ENCODE peak calls at places on chromosomes 13 and 19, in eight cellular contexts. C, W, P, R, T, U, K and J are unnamed samples. For H3K4me1, the result is how much of the 10 kb centered on the place peaks cover.

GRCh38 chr19:4472174-4472974 is at the start of gene HDGFL2:
- DNase-seq in C (no peak), W (no peak), P (no peak), R (peak), T (no peak), U (no peak), K (no peak), J (no peak)

GRCh38 chr13:50459046-50459445 is 384.4 kb downstream of the DLEU7 start:
- DNase-seq in C (no peak), W (no peak), P (no peak), R (no peak), T (no peak), U (no peak), K (no peak), J (no peak)

GRCh38 chr19:41411682-41412265 is 14.2 kb downstream of the BCKDHA start:
- DNase-seq in C (no peak), W (no peak), P (no peak), R (no peak), T (no peak), U (no peak), K (no peak), J (no peak)

GRCh38 chr19:858868-859843 is at the start of gene CFD:
- DNase-seq in C (peak), W (no peak), P (no peak), R (peak), T (no peak), U (peak), K (peak), J (no peak)

GRCh38 chr19:27858981-27859581 is 1353.9 kb downstream of the UQCRFS1 start:
- DNase-seq in C (no peak), W (no peak), P (no peak), R (no peak), T (no peak), U (no peak), K (no peak), J (no peak)

GRCh38 chr19:17751103-17751911 is at the start of gene FCHO1:
- DNase-seq in C (peak), W (no peak), P (peak), R (no peak), T (no peak), U (no peak), K (peak), J (no peak)

GRCh38 chr13:21557995-21558394 is 46.0 kb downstream of the MICU2 start:
- DNase-seq in C (no peak), W (no peak), P (no peak), R (no peak), T (peak), U (no peak), K (no peak), J (no peak)

GRCh38 chr13:111906306-111906705 is 160.6 kb upstream of the SOX1 start:
- DNase-seq in C (no peak), W (no peak), P (no peak), R (no peak), T (no peak), U (no peak), K (no peak), J (peak)

GRCh38 chr13:52664269-52664668 is 11.6 kb downstream of the SUGT1 start:
- DNase-seq in C (no peak), W (no peak), P (no peak), R (no peak), T (no peak), U (no peak), K (no peak), J (no peak)

GRCh38 chr19:2056810-2057192 is 5.8 kb upstream of the MKNK2 start:
- DNase-seq in C (no peak), W (peak), P (no peak), R (peak), T (no peak), U (no peak), K (no peak), J (no peak)

GRCh38 chr13:84446972-84447700 is 564.9 kb upstream of the SLITRK1 start:
- DNase-seq in C (no peak), W (no peak), P (no peak), R (no peak), T (no peak), U (no peak), K (no peak), J (no peak)

GRCh38 chr19:5148794-5149190 is 179.9 kb downstream of the KDM4B start:
- DNase-seq in C (no peak), W (no peak), P (no peak), R (no peak), T (no peak), U (no peak), K (no peak), J (no peak)

GRCh38 chr19:38376576-38376975 is 2.2 kb downstream of the PSMD8 start:
- DNase-seq in C (no peak), W (no peak), P (no peak), R (no peak), T (no peak), U (no peak), K (no peak), J (no peak)

GRCh38 chr19:7067716-7068115 is 1.8 kb upstream of the ZNF557 start:
- DNase-seq in C (no peak), W (no peak), P (no peak), R (no peak), T (no peak), U (no peak), K (no peak), J (no peak)

GRCh38 chr13:30907167-30907761 is 1.2 kb downstream of the MEDAG start:
- DNase-seq in C (no peak), W (no peak), P (no peak), R (peak), T (peak), U (peak), K (no peak), J (no peak)

GRCh38 chr13:45396548-45397095 is 21.6 kb downstream of the SLC25A30 start:
- DNase-seq in C (no peak), W (no peak), P (no peak), R (no peak), T (peak), U (peak), K (no peak), J (no peak)

GRCh38 chr13:23159587-23160240 is 21.1 kb upstream of the SGCG start:
- DNase-seq in C (no peak), W (no peak), P (no peak), R (no peak), T (no peak), U (no peak), K (no peak), J (no peak)

GRCh38 chr13:75812751-75813181 is 176.6 kb downstream of the LMO7 start:
- DNase-seq in C (no peak), W (no peak), P (no peak), R (no peak), T (peak), U (peak), K (no peak), J (no peak)

GRCh38 chr19:28393574-28394336 is 819.2 kb downstream of the UQCRFS1 start:
- DNase-seq in C (no peak), W (no peak), P (no peak), R (no peak), T (no peak), U (no peak), K (no peak), J (no peak)

GRCh38 chr13:49357694-49358093 is 86.2 kb downstream of the CAB39L start:
- DNase-seq in C (no peak), W (no peak), P (no peak), R (no peak), T (no peak), U (no peak), K (no peak), J (no peak)

GRCh38 chr19:10514211-10515145 is 2.8 kb downstream of the S1PR5 start:
- DNase-seq in C (no peak), W (no peak), P (no peak), R (no peak), T (no peak), U (no peak), K (no peak), J (no peak)

GRCh38 chr19:16542045-16542893 is at the start of gene CHERP:
- DNase-seq in C (peak), W (peak), P (peak), R (peak), T (peak), U (peak), K (peak), J (peak)
- TF ChIP-seq POLR2A in C (peak), W (peak), P (peak), R (peak), T (peak), U (no peak), K (peak), J (peak)

GRCh38 chr13:99285432-99286182 is 21.6 kb downstream of the GPR183 start:
- DNase-seq in C (no peak), W (peak), P (no peak), R (peak), T (no peak), U (peak), K (no peak), J (no peak)

GRCh38 chr13:99280166-99280565 is 22.0 kb upstream of the GPR18 start:
- DNase-seq in C (peak), W (no peak), P (no peak), R (no peak), T (no peak), U (no peak), K (no peak), J (no peak)

GRCh38 chr13:99278843-99279242 is 20.7 kb upstream of the GPR18 start:
- DNase-seq in C (no peak), W (no peak), P (no peak), R (no peak), T (no peak), U (no peak), K (no peak), J (no peak)

GRCh38 chr13:99281811-99282263 is 23.7 kb upstream of the GPR18 start:
- DNase-seq in C (peak), W (no peak), P (no peak), R (no peak), T (no peak), U (peak), K (peak), J (no peak)

DNA sequence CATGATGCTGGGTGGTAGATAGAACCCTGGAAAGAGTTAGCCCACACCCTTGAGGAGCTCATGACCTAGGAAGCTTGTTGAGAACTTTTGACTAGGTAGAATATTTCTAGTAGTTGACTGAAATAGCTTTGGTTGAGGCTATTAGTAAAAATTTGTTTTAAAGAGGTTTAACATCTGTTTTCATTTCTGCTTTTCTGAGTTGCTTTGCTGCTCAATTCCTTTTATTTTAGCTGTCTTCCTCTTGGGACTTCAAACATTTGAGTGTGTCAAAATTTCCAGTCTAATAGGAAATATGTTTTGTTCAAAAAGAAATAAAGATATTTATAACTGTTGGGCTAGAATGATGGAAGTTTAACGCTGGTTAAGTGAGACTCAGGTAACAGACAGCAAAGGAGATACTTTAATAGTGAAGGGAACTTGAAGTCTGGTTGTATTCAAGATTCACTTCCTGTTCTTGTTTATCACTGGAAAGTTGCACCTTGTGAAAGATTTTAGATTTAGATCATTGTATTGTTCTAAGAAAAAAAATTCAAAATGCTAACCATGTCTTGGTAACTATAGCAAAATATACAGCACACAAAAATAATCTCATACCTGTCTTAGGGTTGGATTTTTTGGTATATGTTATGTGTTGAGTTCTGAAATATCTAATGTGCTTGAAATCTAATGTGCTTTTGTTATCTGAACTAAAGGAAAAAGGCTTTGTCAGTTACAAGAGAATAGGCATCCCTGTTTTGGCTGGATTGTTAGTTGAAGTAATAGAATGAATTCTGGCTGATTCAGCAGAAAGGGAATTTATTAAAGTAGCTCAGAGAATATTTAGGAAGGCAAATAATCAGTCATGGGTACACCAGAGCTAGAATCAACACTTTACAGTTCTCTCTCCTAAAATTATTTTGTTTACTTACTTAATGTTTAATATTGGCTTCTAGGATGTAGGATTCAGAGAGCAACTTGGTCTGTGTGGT is 24.4 kb upstream of the GPR18 start:
- DNase-seq in C (no peak), W (no peak), P (no peak), R (no peak), T (no peak), U (no peak), K (no peak), J (no peak)
- H3K4me1 ChIP-seq in C (half or more), W (under half), P (under half), R (under half), T (under half), U (half or more), K (half or more), J (under half)

GRCh38 chr13:110474713-110475112 is 86.8 kb downstream of the RAB20 start:
- DNase-seq in C (no peak), W (no peak), P (no peak), R (no peak), T (no peak), U (no peak), K (no peak), J (no peak)

GRCh38 chr13:110475550-110476219 is 85.8 kb downstream of the RAB20 start:
- DNase-seq in C (no peak), W (no peak), P (no peak), R (no peak), T (no peak), U (no peak), K (no peak), J (no peak)

GRCh38 chr13:110476220-110476617 is 85.3 kb downstream of the RAB20 start:
- DNase-seq in C (no peak), W (no peak), P (no peak), R (no peak), T (no peak), U (no peak), K (no peak), J (no peak)

GRCh38 chr13:110472904-110473563 is 88.5 kb downstream of the RAB20 start:
- DNase-seq in C (no peak), W (no peak), P (no peak), R (no peak), T (no peak), U (no peak), K (no peak), J (no peak)

GRCh38 chr13:110475117-110475516 is 86.4 kb downstream of the RAB20 start:
- DNase-seq in C (no peak), W (no peak), P (no peak), R (no peak), T (no peak), U (no peak), K (no peak), J (no peak)
- H3K4me3 ChIP-seq in C (no peak), W (no peak), P (no peak), R (no peak), T (no peak), U (no peak), K (no peak), J (no peak)

GRCh38 chr13:59957438-59957837 is 206.3 kb downstream of the DIAPH3 start:
- DNase-seq in C (no peak), W (no peak), P (no peak), R (no peak), T (no peak), U (no peak), K (no peak), J (no peak)
- TF ChIP-seq POLR2A in C (no peak), W (no peak), P (no peak), R (no peak), T (no peak), U (no peak), K (no peak), J (no peak)

DNA sequence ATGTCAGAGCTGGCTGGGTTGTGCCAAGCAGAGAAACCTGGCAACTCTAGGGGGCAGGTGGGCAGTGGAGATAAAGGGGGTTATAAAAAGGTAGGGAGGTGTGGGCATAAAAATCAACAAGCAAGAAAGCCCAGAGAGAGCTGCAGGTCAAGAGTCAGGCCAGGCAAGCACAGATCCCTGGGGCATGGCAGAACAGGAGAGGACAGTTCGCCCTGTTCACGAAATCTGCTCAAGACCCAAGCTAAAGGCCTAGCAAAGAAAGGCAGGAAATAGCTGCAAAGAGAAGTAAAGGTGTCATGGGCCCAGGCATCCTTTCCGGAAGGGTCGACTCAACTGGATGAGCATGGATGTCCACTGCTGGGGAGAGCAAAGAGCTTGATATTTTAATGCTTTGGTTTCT is 3.4 kb downstream of the MBNL2 start:
- DNase-seq in C (no peak), W (no peak), P (no peak), R (no peak), T (peak), U (no peak), K (no peak), J (no peak)
- H3K4me1 ChIP-seq in C (under half), W (half or more), P (under half), R (under half), T (half or more), U (under half), K (half or more), J (half or more)